ENCODE peak calls at places on chromosomes 13 and 19, in ten cellular contexts. D, M, V, I, W, X, Z, Y, L and F are unnamed samples.

GRCh38 chr13:82011355-82011754 is 1670.4 kb upstream of the SPRY2 start:
- DNase-seq in D (no peak), M (no peak), V (no peak), I (no peak), W (no peak), X (no peak), Z (no peak), Y (no peak), L (no peak), F (no peak)

GRCh38 chr13:21657538-21657937 is 13.3 kb upstream of the FGF9 start:
- DNase-seq in D (no peak), M (no peak), V (no peak), I (no peak), W (no peak), X (no peak), Z (peak; percentile 96), Y (no peak), L (no peak), F (no peak)

GRCh38 chr19:35935911-35936737 is at the start of gene LRFN3:
- DNase-seq in D (peak; percentile 93), M (peak; percentile 77), V (peak; percentile 65), I (peak; percentile 87), W (peak; percentile 75), X (peak; percentile 67), Z (peak; percentile 83), Y (peak; percentile 86), L (no peak), F (no peak)

GRCh38 chr13:112619730-112620639 is 32.0 kb upstream of the TUBGCP3 start:
- DNase-seq in D (peak; percentile 86), M (peak; percentile 49), V (peak; percentile 65), I (peak; percentile 30), W (no peak), X (no peak), Z (peak; percentile 58), Y (peak; percentile 32), L (no peak), F (no peak)

GRCh38 chr19:57002765-57003164 is 117.0 kb upstream of the USP29 start:
- DNase-seq in D (no peak), M (no peak), V (no peak), I (no peak), W (no peak), X (no peak), Z (no peak), Y (no peak), L (no peak), F (no peak)

GRCh38 chr19:41861846-41862245 is 1.8 kb downstream of the RPS19 start:
- DNase-seq in D (no peak), M (no peak), V (no peak), I (no peak), W (no peak), X (no peak), Z (no peak), Y (peak; percentile 33), L (no peak), F (no peak)

GRCh38 chr19:31511098-31511497 is 161.9 kb upstream of the TSHZ3 start:
- DNase-seq in D (no peak), M (no peak), V (no peak), I (no peak), W (no peak), X (no peak), Z (no peak), Y (no peak), L (no peak), F (no peak)

GRCh38 chr13:78012046-78012445 is 93.4 kb upstream of the EDNRB start:
- DNase-seq in D (no peak), M (no peak), V (no peak), I (no peak), W (no peak), X (no peak), Z (no peak), Y (no peak), L (no peak), F (no peak)

GRCh38 chr13:112806761-112807652 is 117.2 kb downstream of the ATP11A start:
- DNase-seq in D (no peak), M (no peak), V (no peak), I (no peak), W (no peak), X (no peak), Z (no peak), Y (no peak), L (no peak), F (no peak)

GRCh38 chr13:59975807-59976445 is 187.8 kb downstream of the DIAPH3 start:
- DNase-seq in D (no peak), M (no peak), V (no peak), I (no peak), W (no peak), X (no peak), Z (no peak), Y (no peak), L (no peak), F (no peak)

GRCh38 chr19:6213696-6214585 is 65.8 kb downstream of the MLLT1 start:
- DNase-seq in D (no peak), M (no peak), V (peak; percentile 25), I (no peak), W (no peak), X (no peak), Z (no peak), Y (peak; percentile 53), L (no peak), F (no peak)

DNA sequence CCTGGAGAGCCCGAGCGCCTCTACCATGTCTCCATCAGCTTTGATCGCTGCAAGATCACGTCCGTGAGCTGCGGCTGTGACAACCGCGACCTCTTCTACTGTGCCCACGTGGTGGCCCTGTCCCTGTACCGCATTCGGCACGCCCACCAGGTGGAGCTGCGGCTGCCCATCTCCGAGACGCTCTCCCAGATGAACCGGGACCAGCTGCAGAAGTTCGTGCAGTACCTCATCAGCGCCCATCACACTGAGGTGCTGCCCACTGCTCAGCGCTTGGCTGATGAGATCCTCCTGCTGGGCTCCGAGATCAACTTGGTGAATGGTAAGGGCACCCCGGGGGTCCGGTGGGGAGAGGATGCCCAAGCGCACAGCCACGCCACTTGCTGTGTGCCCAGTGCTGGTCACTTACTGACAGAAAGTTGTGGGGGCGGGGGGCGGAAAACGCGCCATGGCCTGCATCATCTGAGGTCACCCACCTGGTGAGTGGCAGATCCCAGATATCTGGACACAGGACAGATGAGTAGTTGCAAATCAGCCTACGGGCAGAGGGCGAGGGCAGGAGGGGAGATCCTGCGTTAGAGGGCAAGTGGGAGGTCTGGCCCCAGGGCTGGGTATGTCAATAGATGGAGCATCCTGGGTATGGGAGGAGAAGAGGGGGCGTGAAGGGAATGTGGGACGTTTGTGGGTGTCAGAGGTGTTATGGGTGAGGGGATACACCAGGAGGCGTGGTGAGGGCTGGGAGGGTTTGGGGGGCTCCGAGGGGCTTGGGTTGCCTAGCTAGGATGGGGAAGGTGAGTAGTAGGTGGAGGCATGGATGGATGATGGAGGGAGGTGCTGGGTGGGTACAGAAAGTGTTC is 9.8 kb downstream of the ZSWIM4 start:
- DNase-seq in D (peak; percentile 40), M (no peak), V (no peak), I (peak; percentile 79), W (no peak), X (peak; percentile 50), Z (no peak), Y (no peak), L (no peak), F (no peak)
- TF ChIP-seq CTCF in D (peak; percentile 32), M (peak; percentile 64), V (no peak), I (peak; percentile 44), W (no peak), X (peak; percentile 44), Z (no peak), Y (no peak), L (no peak), F (no peak)

GRCh38 chr13:69567514-69567913 is 540.1 kb upstream of the ATXN8OS start:
- DNase-seq in D (no peak), M (no peak), V (no peak), I (no peak), W (no peak), X (no peak), Z (no peak), Y (no peak), L (no peak), F (no peak)

GRCh38 chr13:69566104-69566716 is 541.4 kb upstream of the ATXN8OS start:
- DNase-seq in D (no peak), M (no peak), V (no peak), I (no peak), W (no peak), X (no peak), Z (no peak), Y (no peak), L (no peak), F (no peak)

DNA sequence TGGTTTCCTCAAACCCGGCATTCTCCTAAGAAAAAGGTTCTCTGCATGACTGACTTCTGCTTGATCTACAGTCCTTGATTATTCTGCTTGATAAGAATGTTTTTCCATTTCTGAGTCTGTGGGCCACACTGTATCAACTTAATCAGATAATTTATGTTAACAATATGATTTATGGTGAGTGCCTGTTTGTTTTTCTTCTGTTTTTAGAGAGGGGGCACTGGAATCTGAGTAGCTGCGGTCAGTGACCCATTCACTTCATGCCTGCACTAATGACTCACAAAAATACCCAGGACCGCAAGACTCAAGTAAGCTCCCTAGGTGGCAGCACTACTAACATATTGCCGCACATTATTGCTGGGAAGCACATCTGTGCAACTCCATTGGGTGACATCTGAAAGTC is 542.3 kb upstream of the ATXN8OS start:
- DNase-seq in D (no peak), M (no peak), V (no peak), I (no peak), W (peak; percentile 2), X (no peak), Z (peak; percentile 76), Y (no peak), L (no peak), F (no peak)
- TF ChIP-seq CTCF in D (no peak), M (no peak), V (no peak), I (no peak), W (no peak), X (peak; percentile 20), Z (peak; percentile 61), Y (no peak), L (no peak), F (no peak)

GRCh38 chr13:22801402-22802003 is 379.3 kb upstream of the SGCG start:
- DNase-seq in D (no peak), M (no peak), V (no peak), I (no peak), W (no peak), X (no peak), Z (peak; percentile 38), Y (no peak), L (no peak), F (no peak)
- TF ChIP-seq CTCF in D (peak; percentile 16), M (peak; percentile 50), V (peak; percentile 22), I (peak; percentile 23), W (no peak), X (no peak), Z (peak; percentile 49), Y (peak; percentile 51), L (no peak), F (no peak)

GRCh38 chr13:92530364-92530763 is 696.2 kb upstream of the GPC6 start:
- DNase-seq in D (no peak), M (no peak), V (no peak), I (no peak), W (no peak), X (no peak), Z (peak; percentile 24), Y (no peak), L (no peak), F (no peak)
- TF ChIP-seq CTCF in D (peak; percentile 42), M (no peak), V (no peak), I (no peak), W (no peak), X (peak; percentile 51), Z (peak; percentile 34), Y (no peak), L (no peak), F (no peak)